ENCODE peak calls at places on chromosomes 4 and X, in nine cellular contexts. A is germinal center; L is stimulated activated CD8-positive, alpha-beta memory T cell treated with anti-CD3 and anti-CD28 coated beads, Interleukin-15, amount 100 ng/mL, for 24 hours; E is activated gamma-delta T cell treated with Interleukin-2 at 50 U/mL for 16 hours; I is neural crest cell; J is activated CD4-positive, alpha-beta T cell treated with anti-CD3 and anti-CD28 coated beads for 1 hour; P is tibial artery; C is activated CD8-positive, alpha-beta memory T cell treated with anti-CD3 and anti-CD28 coated beads, Interleukin-2, amount 50 U/mL, for 4 hours; V is NCI-H1417. M is an unnamed sample.

GRCh38 chr4:150049682-150050081 is 28.6 kb upstream of the DCLK2 start:
- DNase-seq in L (no peak), P (no peak), J (no peak), C (no peak), E (no peak), I (no peak), A (no peak), V (no peak), M (no peak)

GRCh38 chr4:158722291-158722916 is 792 bp downstream of the PPID start:
- DNase-seq in V (no peak), A (peak), J (no peak), L (no peak), P (no peak), C (no peak), I (no peak), E (no peak), M (no peak)

GRCh38 chrX:16578218-16578617 is 71.7 kb upstream of the S100G start:
- DNase-seq in C (no peak), I (no peak), E (no peak), P (no peak), A (no peak), L (no peak), J (no peak), V (no peak), M (no peak)

GRCh38 chrX:150899191-150899757 is 806 bp upstream of the CD99L2 start:
- DNase-seq in C (peak), L (no peak), I (peak), V (peak), A (peak), P (peak), E (peak), J (peak), M (peak)

GRCh38 chrX:145002776-145003175 is 244.5 kb upstream of the SPANXN1 start:
- DNase-seq in P (no peak), E (no peak), V (no peak), A (no peak), J (no peak), I (no peak), L (no peak), C (no peak), M (no peak)

GRCh38 chr4:142088906-142089305 is 452.5 kb downstream of the IL15 start:
- DNase-seq in V (no peak), E (no peak), J (no peak), A (no peak), P (no peak), L (no peak), I (no peak), C (no peak), M (no peak)

GRCh38 chrX:134868766-134869495 is 121.9 kb upstream of the SMIM10 start:
- DNase-seq in C (no peak), V (no peak), A (no peak), E (no peak), I (no peak), J (no peak), P (no peak), L (no peak), M (no peak)

GRCh38 chrX:1903380-1903935 is 288.6 kb downstream of the ASMT start:
- DNase-seq in A (no peak), C (no peak), I (no peak), P (no peak), V (no peak), J (no peak), L (no peak), E (no peak), M (no peak)

GRCh38 chrX:20711366-20711765 is 444.7 kb upstream of the RPS6KA3 start:
- DNase-seq in J (no peak), P (no peak), I (no peak), L (no peak), V (no peak), E (no peak), A (no peak), C (no peak), M (no peak)

GRCh38 chr4:126939401-126939800 is 693.4 kb upstream of the INTU start:
- DNase-seq in J (no peak), P (no peak), C (no peak), V (no peak), L (no peak), I (no peak), A (no peak), E (no peak), M (no peak)

GRCh38 chr4:89134775-89135319 is 23.5 kb downstream of the TIGD2 start:
- DNase-seq in I (no peak), L (no peak), J (no peak), E (no peak), C (no peak), V (no peak), P (no peak), A (no peak), M (no peak)

GRCh38 chr4:150782311-150782710 is 200.4 kb downstream of the MAB21L2 start:
- DNase-seq in I (no peak), L (no peak), P (no peak), J (no peak), V (no peak), C (no peak), A (no peak), E (no peak), M (no peak)

GRCh38 chr4:3784469-3785291 is 18.5 kb downstream of the ADRA2C start:
- DNase-seq in V (no peak), P (no peak), C (no peak), E (no peak), A (no peak), L (no peak), J (no peak), I (no peak), M (no peak)

GRCh38 chr4:16443504-16444088 is 217.3 kb upstream of the TAPT1 start:
- DNase-seq in E (no peak), A (peak), L (no peak), C (no peak), P (no peak), V (peak), I (no peak), J (no peak), M (no peak)

GRCh38 chrX:103310592-103311400 is at the start of gene BEX2:
- DNase-seq in P (peak), A (peak), I (peak), E (peak), C (peak), V (peak), J (peak), L (peak), M (peak)

GRCh38 chrX:41526925-41527324 is 79.8 kb downstream of the NYX start:
- DNase-seq in L (no peak), A (no peak), E (no peak), I (no peak), C (no peak), V (no peak), P (no peak), J (no peak), M (no peak)

GRCh38 chr4:74777531-74777930 is 16.8 kb downstream of the BTC start:
- DNase-seq in P (no peak), L (no peak), I (no peak), J (no peak), E (no peak), C (no peak), A (no peak), V (no peak), M (no peak)

GRCh38 chr4:2251795-2252529 is 9.9 kb downstream of the MXD4 start:
- DNase-seq in C (peak), J (peak), A (no peak), P (peak), I (no peak), V (no peak), L (no peak), E (peak), M (peak)

GRCh38 chr4:137677851-137678250 is 145.6 kb upstream of the PCDH18 start:
- DNase-seq in V (no peak), P (no peak), E (no peak), C (no peak), A (no peak), J (no peak), L (no peak), I (no peak), M (no peak)

GRCh38 chrX:138917781-138918180 is 206.3 kb upstream of the FGF13 start:
- DNase-seq in V (no peak), L (no peak), E (no peak), P (no peak), I (no peak), J (no peak), C (no peak), A (no peak), M (no peak)

GRCh38 chrX:100207331-100208024 is 202.6 kb downstream of the PCDH19 start:
- DNase-seq in A (peak), V (no peak), E (no peak), P (no peak), C (no peak), J (no peak), I (no peak), L (no peak), M (no peak)

GRCh38 chrX:22012051-22012450 is 20.1 kb upstream of the PHEX start:
- DNase-seq in P (no peak), L (no peak), V (no peak), E (no peak), J (no peak), A (no peak), I (no peak), C (no peak), M (no peak)

GRCh38 chr4:184583738-184584502 is 65.3 kb downstream of the CASP3 start:
- DNase-seq in V (no peak), A (peak), C (no peak), P (no peak), L (no peak), I (no peak), J (no peak), E (no peak), M (no peak)

GRCh38 chr4:155085843-155086530 is 122.4 kb upstream of the NPY2R start:
- DNase-seq in V (no peak), E (no peak), I (no peak), A (no peak), C (no peak), L (no peak), P (no peak), J (no peak), M (no peak)

GRCh38 chr4:45662996-45663395 is 460.9 kb downstream of the GABRG1 start:
- DNase-seq in J (no peak), I (no peak), A (no peak), V (no peak), E (no peak), P (no peak), L (no peak), C (no peak), M (no peak)

GRCh38 chrX:7083468-7084396 is 63.8 kb upstream of the STS start:
- DNase-seq in I (no peak), J (peak), V (no peak), A (peak), P (no peak), L (no peak), C (peak), E (peak), M (no peak)

GRCh38 chrX:18997916-18998315 is 14.0 kb upstream of the PHKA2 start:
- DNase-seq in L (no peak), E (no peak), A (no peak), C (no peak), V (no peak), J (no peak), P (no peak), I (no peak), M (no peak)

GRCh38 chr4:176193126-176193525 is 2.3 kb downstream of the SPATA4 start:
- DNase-seq in C (no peak), P (no peak), V (no peak), I (no peak), E (no peak), L (no peak), J (no peak), A (no peak), M (no peak)

GRCh38 chr4:177861551-177862094 is 419.4 kb upstream of the AGA start:
- DNase-seq in A (no peak), I (no peak), E (no peak), C (no peak), V (no peak), L (no peak), P (no peak), J (no peak), M (no peak)

GRCh38 chrX:17634542-17635207 is 102.6 kb upstream of the SCML1 start:
- DNase-seq in L (no peak), J (no peak), I (no peak), V (peak), C (no peak), A (no peak), P (no peak), E (no peak), M (no peak)

M was measured in ureter.